ENCODE peak calls at places on chromosomes 3 and 15, in ten cellular contexts. M, O, A, S, R, H, C, G, X and P are unnamed samples.

GRCh38 chr15:96947830-96948229 is 617.3 kb downstream of the NR2F2 start:
- DNase-seq in G (peak), S (no peak), R (no peak), A (peak), H (no peak), O (no peak), X (peak), M (no peak), C (no peak), P (peak)

GRCh38 chr15:49015896-49016295 is 30.4 kb downstream of the SECISBP2L start:
- DNase-seq in A (no peak), G (peak), H (no peak), C (no peak), R (no peak), S (no peak), X (no peak), O (no peak), M (no peak), P (no peak)

GRCh38 chr3:142613491-142613890 is 17.3 kb downstream of the PLS1 start:
- DNase-seq in A (no peak), O (no peak), R (no peak), M (no peak), H (no peak), S (no peak), G (no peak), C (no peak), X (no peak), P (no peak)

GRCh38 chr15:92810418-92811138 is 89.5 kb upstream of the CHD2 start:
- DNase-seq in A (peak), H (peak), O (no peak), S (peak), G (no peak), X (peak), M (no peak), R (peak), C (peak), P (no peak)

GRCh38 chr15:48682949-48683651 is 37.6 kb upstream of the FBN1 start:
- DNase-seq in S (no peak), A (peak), G (no peak), O (no peak), X (no peak), R (peak), C (no peak), H (no peak), M (no peak), P (no peak)

GRCh38 chr3:166634091-166634746 is 745.9 kb downstream of the ZBBX start:
- DNase-seq in C (no peak), S (no peak), G (no peak), X (no peak), M (no peak), R (no peak), H (no peak), A (no peak), O (no peak), P (no peak)

GRCh38 chr3:101928890-101929289 is 79.6 kb downstream of the NFKBIZ start:
- DNase-seq in R (no peak), X (no peak), G (no peak), M (no peak), A (peak), C (peak), S (no peak), H (no peak), O (no peak), P (no peak)

GRCh38 chr3:80215191-80215590 is 447.4 kb upstream of the ROBO1 start:
- DNase-seq in C (no peak), R (no peak), G (no peak), O (no peak), H (no peak), X (no peak), A (no peak), S (no peak), M (no peak), P (no peak)

GRCh38 chr15:92059036-92059970 is 205.8 kb downstream of the SLCO3A1 start:
- DNase-seq in M (no peak), X (no peak), R (no peak), S (no peak), C (peak), A (no peak), H (no peak), O (no peak), G (peak), P (no peak)

GRCh38 chr15:39283531-39283930 is 297.3 kb upstream of the THBS1 start:
- DNase-seq in A (no peak), X (no peak), H (no peak), S (no peak), M (no peak), O (no peak), R (no peak), C (peak), G (no peak), P (no peak)

GRCh38 chr3:113534365-113534764 is 2.0 kb downstream of the SIDT1 start:
- DNase-seq in C (no peak), S (no peak), O (no peak), A (no peak), X (no peak), G (no peak), M (no peak), R (no peak), H (no peak), P (no peak)

DNA sequence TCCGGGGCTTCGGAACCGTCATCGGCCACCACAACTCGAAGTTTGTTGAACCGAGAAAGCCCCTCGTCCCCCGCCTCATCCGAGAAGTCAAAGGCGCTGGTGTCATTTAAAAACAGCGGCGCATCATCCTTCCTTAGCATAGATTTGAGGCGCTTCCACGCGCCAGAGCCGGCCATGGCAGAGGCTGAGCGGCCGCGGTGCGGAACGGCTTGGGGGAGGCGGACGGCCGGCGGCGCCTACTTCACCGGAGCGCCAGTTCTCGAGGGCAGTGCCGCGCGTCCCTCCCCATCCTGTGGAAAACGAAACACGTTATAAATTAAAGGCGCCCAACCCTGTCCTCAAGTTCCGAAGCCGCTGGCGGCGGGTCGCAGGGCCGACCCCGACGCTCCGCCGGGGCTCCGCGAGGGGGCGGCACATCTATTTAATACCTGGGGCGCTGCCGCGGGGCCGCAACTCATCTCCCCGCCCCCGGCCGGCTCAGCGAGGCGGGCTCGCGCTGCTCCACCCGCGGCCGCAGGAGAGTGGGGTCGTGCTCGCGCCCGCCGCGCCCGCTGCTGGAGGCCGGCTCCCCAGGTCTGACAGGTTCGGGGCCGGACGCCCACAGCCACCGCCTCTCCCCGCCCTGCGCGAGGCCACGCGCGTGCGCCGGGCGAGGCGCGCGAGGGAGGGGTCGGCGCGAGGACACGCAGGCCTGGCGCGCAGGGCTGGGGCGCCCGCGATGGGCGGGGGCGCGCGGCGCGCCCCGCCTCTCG is at the start of gene SLC30A4:
- DNase-seq in O (no peak), M (peak), C (peak), A (peak), H (peak), S (peak), R (peak), X (peak), G (peak), P (peak)
- TF ChIP-seq CTCF in O (peak), M (peak), C (peak), A (no peak), H (peak), S (no peak), R (peak), X (peak), G (peak), P (no peak)

GRCh38 chr15:60669351-60669750 is 190.4 kb upstream of the ICE2 start:
- DNase-seq in R (no peak), C (no peak), H (no peak), A (no peak), O (no peak), G (no peak), X (no peak), S (no peak), M (no peak), P (no peak)
- TF ChIP-seq CTCF in R (no peak), C (no peak), H (no peak), A (no peak), O (no peak), G (no peak), X (no peak), S (no peak), M (no peak), P (no peak)

GRCh38 chr15:77545058-77545457 is 87.7 kb downstream of the LINGO1 start:
- DNase-seq in A (no peak), X (no peak), H (no peak), C (peak), R (no peak), M (no peak), S (no peak), O (no peak), G (no peak), P (no peak)

GRCh38 chr15:77542491-77543001 is 90.2 kb downstream of the LINGO1 start:
- DNase-seq in C (no peak), S (no peak), R (no peak), M (no peak), H (peak), A (peak), X (no peak), G (no peak), O (no peak), P (no peak)

GRCh38 chr15:77541421-77542181 is 91.1 kb downstream of the LINGO1 start:
- DNase-seq in C (no peak), M (no peak), A (peak), O (no peak), H (peak), R (no peak), G (no peak), S (no peak), X (no peak), P (no peak)

GRCh38 chr15:77544162-77544561 is 88.5 kb downstream of the LINGO1 start:
- DNase-seq in C (no peak), S (no peak), M (no peak), O (no peak), A (no peak), X (no peak), G (no peak), H (peak), R (no peak), P (no peak)

GRCh38 chr15:77543159-77543882 is 89.4 kb downstream of the LINGO1 start:
- DNase-seq in O (peak), G (peak), C (peak), X (peak), H (peak), R (peak), M (peak), A (peak), S (peak), P (peak)
- TF ChIP-seq CTCF in O (peak), G (peak), C (peak), X (peak), H (peak), R (peak), M (peak), A (peak), S (peak), P (peak)

GRCh38 chr15:69475769-69476358 is 23.2 kb downstream of the RPLP1 start:
- DNase-seq in H (peak), A (peak), M (peak), R (peak), G (peak), S (peak), O (no peak), C (peak), X (peak), P (peak)

GRCh38 chr15:69476704-69477473 is 24.3 kb downstream of the RPLP1 start:
- DNase-seq in H (no peak), A (no peak), S (no peak), R (no peak), X (no peak), C (no peak), O (no peak), G (no peak), M (no peak), P (no peak)

GRCh38 chr15:69480932-69481331 is 28.3 kb downstream of the RPLP1 start:
- DNase-seq in G (no peak), H (no peak), X (no peak), M (no peak), S (no peak), O (no peak), C (no peak), R (no peak), A (no peak), P (no peak)

GRCh38 chr15:69479971-69480370 is 27.4 kb downstream of the RPLP1 start:
- DNase-seq in C (no peak), A (no peak), R (no peak), S (no peak), O (no peak), X (no peak), H (no peak), M (no peak), G (no peak), P (no peak)

GRCh38 chr15:69478259-69478687 is 25.7 kb downstream of the RPLP1 start:
- DNase-seq in G (peak), O (no peak), C (peak), X (peak), M (no peak), H (no peak), A (peak), R (no peak), S (peak), P (peak)
- TF ChIP-seq CTCF in G (peak), O (peak), C (peak), X (peak), M (peak), H (peak), A (peak), R (peak), S (peak), P (peak)